ENCODE peak calls at places on chromosomes 4 and X, in four cellular contexts. F is testis, J is AG08396, E is T-cell. W is an unnamed sample.

GRCh38 chrX:42531431-42531830 is 246.5 kb downstream of the PPP1R2C start:
- DNase-seq in J (no peak), F (no peak), E (no peak), W (no peak)

GRCh38 chr4:165204462-165204830 is 2.9 kb upstream of the KLHL2 start:
- DNase-seq in J (peak; percentile 50), E (no peak), F (no peak), W (no peak)

GRCh38 chr4:8478801-8479744 is 38.5 kb downstream of the TRMT44 start:
- DNase-seq in E (no peak), F (no peak), J (no peak), W (no peak)

GRCh38 chr4:175459571-175459970 is 352.5 kb downstream of the GPM6A start:
- DNase-seq in F (no peak), E (no peak), J (no peak), W (no peak)

GRCh38 chrX:110851780-110852179 is 56.2 kb upstream of the CHRDL1 start:
- DNase-seq in J (no peak), E (no peak), F (no peak), W (no peak)

GRCh38 chr4:106034751-106035150 is 139.5 kb downstream of the NPNT start:
- DNase-seq in F (no peak), E (no peak), J (no peak), W (no peak)

GRCh38 chrX:40290519-40290918 is 192.8 kb upstream of the BCOR start:
- DNase-seq in E (no peak), J (no peak), F (no peak), W (no peak)

GRCh38 chr4:138588501-138588900 is 346.4 kb upstream of the SLC7A11 start:
- DNase-seq in F (no peak), E (no peak), J (no peak), W (no peak)

GRCh38 chr4:133865606-133866327 is 335.8 kb downstream of the PABPC4L start:
- DNase-seq in J (peak; percentile 68), E (no peak), F (no peak), W (no peak)

GRCh38 chrX:154370300-154370881 is 4.0 kb downstream of the FLNA start:
- DNase-seq in J (no peak), F (no peak), E (no peak), W (peak; percentile 42)

GRCh38 chr4:107548211-107548905 is 171.7 kb downstream of the PAPSS1 start:
- DNase-seq in E (no peak), F (no peak), J (no peak), W (no peak)